ENCODE peak calls at places on chromosomes 2 and 18, in five cellular contexts. M, F, R, T and P are unnamed samples.

GRCh38 chr18:54232485-54233227 is 8.2 kb upstream of the MBD2 start:
- DNase-seq in M (no peak), F (no peak), R (no peak), T (no peak), P (no peak)

GRCh38 chr2:128549094-128549493 is 230.4 kb upstream of the HS6ST1 start:
- DNase-seq in M (no peak), F (no peak), R (peak; percentile 6), T (no peak), P (no peak)

GRCh38 chr2:188280811-188281222 is 10.9 kb upstream of the GULP1 start:
- DNase-seq in M (no peak), F (no peak), R (no peak), T (no peak), P (no peak)

GRCh38 chr2:229164545-229165249 is 106.4 kb downstream of the PID1 start:
- DNase-seq in M (no peak), F (no peak), R (peak; percentile 26), T (no peak), P (no peak)

GRCh38 chr2:28391564-28392296 is 928 bp upstream of the FOSL2 start:
- DNase-seq in M (peak; percentile 85), F (peak; percentile 63), R (peak; percentile 95), T (peak; percentile 97), P (peak; percentile 97)

GRCh38 chr2:186575302-186575701 is 14.6 kb upstream of the ITGAV start:
- DNase-seq in M (no peak), F (no peak), R (peak; percentile 99), T (no peak), P (peak; percentile 7)

GRCh38 chr2:216584112-216584511 is 49.1 kb upstream of the IGFBP2 start:
- DNase-seq in M (no peak), F (no peak), R (no peak), T (no peak), P (no peak)

GRCh38 chr2:215506604-215506990 is 70.7 kb upstream of the FN1 start:
- DNase-seq in M (no peak), F (no peak), R (no peak), T (no peak), P (no peak)

GRCh38 chr2:226185613-226186211 is 613.9 kb downstream of the IRS1 start:
- DNase-seq in M (no peak), F (no peak), R (peak; percentile 97), T (no peak), P (no peak)

GRCh38 chr2:173831312-173832229 is 133.6 kb downstream of the SP3 start:
- DNase-seq in M (no peak), F (no peak), R (peak; percentile 81), T (peak; percentile 69), P (peak; percentile 34)

GRCh38 chr18:31217455-31217854 is 54.8 kb upstream of the DSC1 start:
- DNase-seq in M (no peak), F (no peak), R (no peak), T (no peak), P (no peak)

GRCh38 chr2:217941339-217941738 is 61.5 kb downstream of the TNS1 start:
- DNase-seq in M (peak; percentile 32), F (no peak), R (no peak), T (no peak), P (no peak)
- H3K4me1 ChIP-seq in M (peaks cover 48% of the 10 kb centered on the region), F (no peaks in the 10 kb centered on the region), R (peaks cover 43% of the 10 kb centered on the region), T (peaks cover 92% of the 10 kb centered on the region), P (peaks cover 49% of the 10 kb centered on the region)

GRCh38 chr2:10039658-10040410 is 3.5 kb upstream of the KLF11 start:
- DNase-seq in M (peak; percentile 88), F (no peak), R (no peak), T (no peak), P (peak; percentile 73)

GRCh38 chr2:10036095-10036879 is 7.1 kb upstream of the KLF11 start:
- DNase-seq in M (peak; percentile 92), F (peak; percentile 26), R (peak; percentile 50), T (peak; percentile 73), P (peak; percentile 91)

GRCh38 chr2:10035633-10036032 is 7.7 kb upstream of the KLF11 start:
- DNase-seq in M (no peak), F (no peak), R (no peak), T (no peak), P (no peak)

GRCh38 chr2:10038716-10039115 is 4.6 kb upstream of the KLF11 start:
- DNase-seq in M (no peak), F (no peak), R (no peak), T (no peak), P (no peak)

DNA sequence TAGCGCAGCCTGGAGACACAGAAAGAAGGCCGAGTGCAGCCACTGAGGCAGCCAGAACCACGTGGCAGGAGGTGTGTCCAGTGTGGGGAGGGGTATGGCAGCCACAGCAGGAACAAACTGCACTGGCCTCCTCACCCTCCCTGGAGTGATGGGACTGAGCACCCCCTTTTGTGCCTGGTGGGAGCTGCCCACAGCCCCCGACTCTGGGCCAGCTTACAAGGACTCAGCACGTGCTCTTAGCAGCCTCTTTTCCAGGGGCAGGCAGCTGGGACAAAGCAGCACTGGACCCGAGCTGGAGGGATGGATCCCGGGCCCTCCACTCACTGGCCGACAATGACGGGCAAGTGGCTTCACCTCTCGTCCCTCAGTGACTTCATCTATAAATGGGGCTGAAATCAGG is 5.2 kb upstream of the KLF11 start:
- DNase-seq in M (no peak), F (no peak), R (no peak), T (no peak), P (no peak)
- H3K4me1 ChIP-seq in M (peaks cover 50% of the 10 kb centered on the region), F (peaks cover 12% of the 10 kb centered on the region), R (peaks cover 10% of the 10 kb centered on the region), T (peaks cover 96% of the 10 kb centered on the region), P (peaks cover 52% of the 10 kb centered on the region)

DNA sequence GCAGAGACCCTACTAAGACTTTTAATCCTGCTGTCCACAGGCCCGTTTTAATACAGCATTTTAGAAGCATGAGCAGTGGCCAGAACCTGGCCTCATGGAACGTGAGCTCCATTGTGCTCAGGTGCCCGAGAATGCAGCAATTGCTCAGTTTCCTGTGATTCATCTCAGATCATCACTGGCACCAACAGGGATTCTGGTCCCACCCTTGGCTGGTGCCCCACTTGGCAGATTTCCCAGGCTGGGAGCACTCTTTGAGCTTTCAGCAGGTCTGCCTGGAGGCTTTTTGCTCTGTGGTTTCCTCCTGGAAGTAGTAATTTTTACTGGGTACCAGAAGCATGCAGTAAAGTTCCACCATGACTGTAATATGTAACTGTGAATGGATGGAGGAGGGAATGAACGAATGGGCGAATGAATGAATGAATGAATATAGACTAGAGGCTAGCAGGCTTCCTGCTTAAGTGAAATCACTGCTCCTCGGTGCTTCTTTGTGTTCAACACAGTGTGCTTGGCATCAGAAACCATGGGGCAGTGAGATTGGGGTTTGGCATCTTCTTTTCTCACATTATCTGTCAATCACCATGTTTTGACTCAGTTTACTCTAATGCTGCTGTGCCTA is 312.9 kb downstream of the PRKCE start:
- DNase-seq in M (peak; percentile 60), F (no peak), R (peak; percentile 86), T (peak; percentile 60), P (peak; percentile 33)
- H3K4me1 ChIP-seq in M (peaks cover 40% of the 10 kb centered on the region), F (peaks cover 10% of the 10 kb centered on the region), R (peaks cover 28% of the 10 kb centered on the region), T (peaks cover 58% of the 10 kb centered on the region), P (peaks cover 9% of the 10 kb centered on the region)

DNA sequence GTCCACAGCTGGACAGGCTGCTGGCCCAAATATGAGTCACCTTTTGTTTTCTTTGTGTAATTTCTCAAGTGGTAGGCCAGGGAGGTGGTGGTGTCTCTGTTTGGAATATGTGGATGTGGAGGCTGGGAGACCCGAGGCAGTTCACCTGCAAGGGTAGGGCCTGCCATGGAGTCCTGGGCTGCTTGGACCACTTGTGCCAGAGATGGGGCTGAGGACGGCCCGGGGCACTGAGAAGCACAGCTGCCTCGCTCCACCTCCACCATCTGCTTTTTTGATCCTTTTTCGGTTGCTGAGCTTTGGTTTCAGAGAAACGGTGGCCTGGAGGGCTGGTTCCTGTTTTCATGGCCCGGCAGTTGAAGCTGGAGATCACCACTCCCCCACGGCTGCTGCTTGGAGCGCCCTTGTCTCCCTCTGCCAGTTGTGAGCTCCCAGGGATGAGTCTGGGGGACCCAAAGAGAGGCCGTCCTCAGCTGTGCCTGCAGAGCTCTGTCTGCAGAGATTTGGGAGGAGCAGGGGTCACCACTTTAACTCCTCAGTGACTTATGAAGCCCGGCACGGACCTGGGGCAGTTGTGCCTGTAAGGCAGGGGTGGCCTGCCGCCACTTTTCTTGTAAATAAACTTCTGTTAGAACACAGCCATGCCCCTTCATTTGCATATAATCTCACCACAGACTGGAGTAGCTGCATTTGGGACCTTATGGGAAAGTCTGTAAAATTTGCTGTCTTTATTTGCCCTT is 67.6 kb upstream of the MCFD2 start:
- DNase-seq in M (no peak), F (no peak), R (peak; percentile 69), T (peak; percentile 32), P (no peak)
- H3K4me1 ChIP-seq in M (peaks cover 57% of the 10 kb centered on the region), F (peaks cover 29% of the 10 kb centered on the region), R (peaks cover 39% of the 10 kb centered on the region), T (peaks cover 72% of the 10 kb centered on the region), P (peaks cover 25% of the 10 kb centered on the region)

GRCh38 chr2:219279916-219280516 is 850 bp downstream of the DNAJB2 start:
- DNase-seq in M (peak; percentile 41), F (no peak), R (no peak), T (no peak), P (no peak)

GRCh38 chr2:219280682-219281081 is 1.5 kb downstream of the DNAJB2 start:
- DNase-seq in M (no peak), F (no peak), R (no peak), T (no peak), P (no peak)

GRCh38 chr2:219279151-219279915 is at the start of gene DNAJB2:
- DNase-seq in M (peak; percentile 99), F (peak; percentile 99), R (peak; percentile 99), T (peak; percentile 99), P (peak; percentile 98)

GRCh38 chr2:219278655-219279150 is 463 bp upstream of the DNAJB2 start:
- DNase-seq in M (no peak), F (no peak), R (no peak), T (no peak), P (no peak)

GRCh38 chr2:219277703-219278654 is 1.2 kb upstream of the DNAJB2 start:
- DNase-seq in M (peak; percentile 80), F (peak; percentile 74), R (peak; percentile 76), T (peak; percentile 77), P (peak; percentile 79)
- H3K4me1 ChIP-seq in M (peaks cover 18% of the 10 kb centered on the region), F (peaks cover 32% of the 10 kb centered on the region), R (peaks cover 29% of the 10 kb centered on the region), T (peaks cover 60% of the 10 kb centered on the region), P (peaks cover 32% of the 10 kb centered on the region)

DNA sequence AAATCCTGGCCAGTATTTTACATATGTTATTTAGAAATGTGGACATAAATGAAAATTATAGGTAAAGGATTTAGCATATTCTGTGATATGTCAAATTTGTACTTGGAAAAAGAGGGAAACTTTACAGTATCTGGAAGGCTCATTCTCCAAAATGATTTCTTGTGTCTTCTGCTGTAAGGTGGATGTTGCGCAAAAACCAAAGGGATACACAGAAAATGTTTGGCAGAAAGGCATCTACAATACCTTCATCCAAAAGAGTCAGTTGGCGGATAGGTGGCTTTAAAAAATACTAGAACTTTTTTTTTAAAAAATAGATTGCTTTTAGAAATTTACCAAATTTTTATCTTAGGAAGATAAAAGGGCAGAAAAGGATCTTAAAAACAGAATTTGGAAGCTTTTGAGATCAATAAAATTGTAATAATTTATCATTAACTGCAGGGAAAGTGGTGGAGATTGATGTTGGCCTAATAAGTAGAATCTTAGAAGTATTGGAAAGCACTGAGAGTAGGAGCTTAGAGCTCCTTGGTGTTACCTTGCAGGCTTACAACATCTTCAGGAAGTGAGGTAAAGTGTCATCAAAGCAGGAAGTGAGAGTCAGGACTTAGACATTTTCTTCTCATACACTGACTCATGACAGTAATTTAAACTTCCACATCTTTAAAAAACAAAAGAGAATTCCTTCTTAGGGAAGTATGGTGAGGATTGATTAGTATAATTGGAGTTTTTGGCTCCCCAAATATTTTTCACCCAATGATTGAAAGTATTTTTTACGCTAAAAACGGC is 2.1 kb downstream of the NABP1 start:
- DNase-seq in M (no peak), F (peak; percentile 42), R (peak; percentile 64), T (no peak), P (no peak)
- H3K4me1 ChIP-seq in M (peaks cover 15% of the 10 kb centered on the region), F (peaks cover 68% of the 10 kb centered on the region), R (peaks cover 6% of the 10 kb centered on the region), T (peaks cover 23% of the 10 kb centered on the region), P (peaks cover 25% of the 10 kb centered on the region)

GRCh38 chr2:205687018-205687956 is 5.0 kb downstream of the NRP2 start:
- DNase-seq in M (no peak), F (no peak), R (no peak), T (no peak), P (no peak)
- H3K4me1 ChIP-seq in M (no peaks in the 10 kb centered on the region), F (no peaks in the 10 kb centered on the region), R (peaks cover 2% of the 10 kb centered on the region), T (peaks cover 66% of the 10 kb centered on the region), P (peaks cover 16% of the 10 kb centered on the region)